ENCODE peak calls at places on chromosomes 4 and X, in six cellular contexts. One of them, this sample, is unnamed.

GRCh38 chrX:153830632-153831434 is 489 bp upstream of the PDZD4 start:
- DNase-seq in NCI-H1105 treated with DMSO at 0.1 percent for 48 hours: peak
- DNase-seq in activated T-cell treated with anti-CD3 and anti-CD28 coated beads, Interleukin-2, amount 50 U/mL, for 72 hours: no peak
- DNase-seq in CD8-positive, alpha-beta memory T cell: no peak
- DNase-seq in stimulated activated CD8-positive, alpha-beta memory T cell treated with anti-CD3 and anti-CD28 coated beads, Interleukin-2, amount 100 ng/mL, for 1 hour: no peak
- DNase-seq in NCI-H146: no peak
- DNase-seq in this sample: no peak

GRCh38 chr4:3332498-3332897 is 39.7 kb downstream of the RGS12 start:
- DNase-seq in NCI-H1105 treated with DMSO at 0.1 percent for 48 hours: no peak
- DNase-seq in activated T-cell treated with anti-CD3 and anti-CD28 coated beads, Interleukin-2, amount 50 U/mL, for 72 hours: no peak
- DNase-seq in CD8-positive, alpha-beta memory T cell: no peak
- DNase-seq in stimulated activated CD8-positive, alpha-beta memory T cell treated with anti-CD3 and anti-CD28 coated beads, Interleukin-2, amount 100 ng/mL, for 1 hour: no peak
- DNase-seq in NCI-H146: no peak
- DNase-seq in this sample: no peak

GRCh38 chrX:54171527-54171926 is 11.5 kb downstream of the FAM120C start:
- DNase-seq in NCI-H1105 treated with DMSO at 0.1 percent for 48 hours: no peak
- DNase-seq in activated T-cell treated with anti-CD3 and anti-CD28 coated beads, Interleukin-2, amount 50 U/mL, for 72 hours: no peak
- DNase-seq in CD8-positive, alpha-beta memory T cell: no peak
- DNase-seq in stimulated activated CD8-positive, alpha-beta memory T cell treated with anti-CD3 and anti-CD28 coated beads, Interleukin-2, amount 100 ng/mL, for 1 hour: no peak
- DNase-seq in NCI-H146: no peak
- DNase-seq in this sample: no peak

GRCh38 chrX:141176586-141177451 is at the start of gene LDOC1:
- DNase-seq in NCI-H1105 treated with DMSO at 0.1 percent for 48 hours: peak
- DNase-seq in activated T-cell treated with anti-CD3 and anti-CD28 coated beads, Interleukin-2, amount 50 U/mL, for 72 hours: peak
- DNase-seq in CD8-positive, alpha-beta memory T cell: peak
- DNase-seq in stimulated activated CD8-positive, alpha-beta memory T cell treated with anti-CD3 and anti-CD28 coated beads, Interleukin-2, amount 100 ng/mL, for 1 hour: peak
- DNase-seq in NCI-H146: peak
- DNase-seq in this sample: peak

GRCh38 chr4:31580843-31581242 is 860.7 kb downstream of the PCDH7 start:
- DNase-seq in NCI-H1105 treated with DMSO at 0.1 percent for 48 hours: no peak
- DNase-seq in activated T-cell treated with anti-CD3 and anti-CD28 coated beads, Interleukin-2, amount 50 U/mL, for 72 hours: no peak
- DNase-seq in CD8-positive, alpha-beta memory T cell: no peak
- DNase-seq in stimulated activated CD8-positive, alpha-beta memory T cell treated with anti-CD3 and anti-CD28 coated beads, Interleukin-2, amount 100 ng/mL, for 1 hour: no peak
- DNase-seq in NCI-H146: no peak
- DNase-seq in this sample: no peak

GRCh38 chr4:108433832-108434231 is 186.5 kb upstream of the RPL34 start:
- DNase-seq in NCI-H1105 treated with DMSO at 0.1 percent for 48 hours: no peak
- DNase-seq in activated T-cell treated with anti-CD3 and anti-CD28 coated beads, Interleukin-2, amount 50 U/mL, for 72 hours: peak
- DNase-seq in CD8-positive, alpha-beta memory T cell: peak
- DNase-seq in stimulated activated CD8-positive, alpha-beta memory T cell treated with anti-CD3 and anti-CD28 coated beads, Interleukin-2, amount 100 ng/mL, for 1 hour: no peak
- DNase-seq in NCI-H146: no peak
- DNase-seq in this sample: no peak

GRCh38 chr4:38002451-38003071 is 42.4 kb downstream of the PTTG2 start:
- DNase-seq in NCI-H1105 treated with DMSO at 0.1 percent for 48 hours: no peak
- DNase-seq in activated T-cell treated with anti-CD3 and anti-CD28 coated beads, Interleukin-2, amount 50 U/mL, for 72 hours: no peak
- DNase-seq in CD8-positive, alpha-beta memory T cell: no peak
- DNase-seq in stimulated activated CD8-positive, alpha-beta memory T cell treated with anti-CD3 and anti-CD28 coated beads, Interleukin-2, amount 100 ng/mL, for 1 hour: no peak
- DNase-seq in NCI-H146: no peak
- DNase-seq in this sample: no peak

GRCh38 chr4:124203613-124204284 is 508.8 kb downstream of the ANKRD50 start:
- DNase-seq in NCI-H1105 treated with DMSO at 0.1 percent for 48 hours: no peak
- DNase-seq in activated T-cell treated with anti-CD3 and anti-CD28 coated beads, Interleukin-2, amount 50 U/mL, for 72 hours: no peak
- DNase-seq in CD8-positive, alpha-beta memory T cell: no peak
- DNase-seq in stimulated activated CD8-positive, alpha-beta memory T cell treated with anti-CD3 and anti-CD28 coated beads, Interleukin-2, amount 100 ng/mL, for 1 hour: no peak
- DNase-seq in NCI-H146: no peak
- DNase-seq in this sample: no peak

GRCh38 chrX:34382416-34382815 is 250.3 kb upstream of the FAM47A start:
- DNase-seq in NCI-H1105 treated with DMSO at 0.1 percent for 48 hours: no peak
- DNase-seq in activated T-cell treated with anti-CD3 and anti-CD28 coated beads, Interleukin-2, amount 50 U/mL, for 72 hours: no peak
- DNase-seq in CD8-positive, alpha-beta memory T cell: no peak
- DNase-seq in stimulated activated CD8-positive, alpha-beta memory T cell treated with anti-CD3 and anti-CD28 coated beads, Interleukin-2, amount 100 ng/mL, for 1 hour: no peak
- DNase-seq in NCI-H146: no peak
- DNase-seq in this sample: no peak

GRCh38 chr4:106618920-106619319 is 250.3 kb upstream of the GIMD1 start:
- DNase-seq in NCI-H1105 treated with DMSO at 0.1 percent for 48 hours: no peak
- DNase-seq in activated T-cell treated with anti-CD3 and anti-CD28 coated beads, Interleukin-2, amount 50 U/mL, for 72 hours: no peak
- DNase-seq in CD8-positive, alpha-beta memory T cell: no peak
- DNase-seq in stimulated activated CD8-positive, alpha-beta memory T cell treated with anti-CD3 and anti-CD28 coated beads, Interleukin-2, amount 100 ng/mL, for 1 hour: no peak
- DNase-seq in NCI-H146: no peak
- DNase-seq in this sample: no peak

GRCh38 chr4:67549123-67549522 is 3.8 kb upstream of the CENPC start:
- DNase-seq in NCI-H1105 treated with DMSO at 0.1 percent for 48 hours: peak
- DNase-seq in activated T-cell treated with anti-CD3 and anti-CD28 coated beads, Interleukin-2, amount 50 U/mL, for 72 hours: no peak
- DNase-seq in CD8-positive, alpha-beta memory T cell: peak
- DNase-seq in stimulated activated CD8-positive, alpha-beta memory T cell treated with anti-CD3 and anti-CD28 coated beads, Interleukin-2, amount 100 ng/mL, for 1 hour: no peak
- DNase-seq in NCI-H146: peak
- DNase-seq in this sample: no peak

GRCh38 chr4:177485528-177485927 is 43.3 kb upstream of the AGA start:
- DNase-seq in NCI-H1105 treated with DMSO at 0.1 percent for 48 hours: no peak
- DNase-seq in activated T-cell treated with anti-CD3 and anti-CD28 coated beads, Interleukin-2, amount 50 U/mL, for 72 hours: no peak
- DNase-seq in CD8-positive, alpha-beta memory T cell: no peak
- DNase-seq in stimulated activated CD8-positive, alpha-beta memory T cell treated with anti-CD3 and anti-CD28 coated beads, Interleukin-2, amount 100 ng/mL, for 1 hour: no peak
- DNase-seq in NCI-H146: no peak
- DNase-seq in this sample: no peak

GRCh38 chr4:683982-684571 is 4.9 kb downstream of the SLC49A3 start:
- DNase-seq in NCI-H1105 treated with DMSO at 0.1 percent for 48 hours: no peak
- DNase-seq in activated T-cell treated with anti-CD3 and anti-CD28 coated beads, Interleukin-2, amount 50 U/mL, for 72 hours: peak
- DNase-seq in CD8-positive, alpha-beta memory T cell: peak
- DNase-seq in stimulated activated CD8-positive, alpha-beta memory T cell treated with anti-CD3 and anti-CD28 coated beads, Interleukin-2, amount 100 ng/mL, for 1 hour: no peak
- DNase-seq in NCI-H146: peak
- DNase-seq in this sample: peak

GRCh38 chr4:107098403-107098802 is 62.3 kb upstream of the DKK2 start:
- DNase-seq in NCI-H1105 treated with DMSO at 0.1 percent for 48 hours: peak
- DNase-seq in activated T-cell treated with anti-CD3 and anti-CD28 coated beads, Interleukin-2, amount 50 U/mL, for 72 hours: no peak
- DNase-seq in CD8-positive, alpha-beta memory T cell: no peak
- DNase-seq in stimulated activated CD8-positive, alpha-beta memory T cell treated with anti-CD3 and anti-CD28 coated beads, Interleukin-2, amount 100 ng/mL, for 1 hour: no peak
- DNase-seq in NCI-H146: no peak
- DNase-seq in this sample: no peak

GRCh38 chr4:1207603-1208265 is 35.4 kb upstream of the SPON2 start:
- DNase-seq in NCI-H1105 treated with DMSO at 0.1 percent for 48 hours: no peak
- DNase-seq in activated T-cell treated with anti-CD3 and anti-CD28 coated beads, Interleukin-2, amount 50 U/mL, for 72 hours: no peak
- DNase-seq in CD8-positive, alpha-beta memory T cell: no peak
- DNase-seq in stimulated activated CD8-positive, alpha-beta memory T cell treated with anti-CD3 and anti-CD28 coated beads, Interleukin-2, amount 100 ng/mL, for 1 hour: no peak
- DNase-seq in NCI-H146: no peak
- DNase-seq in this sample: peak

GRCh38 chr4:17055788-17056187 is 157.3 kb upstream of the LDB2 start:
- DNase-seq in NCI-H1105 treated with DMSO at 0.1 percent for 48 hours: no peak
- DNase-seq in activated T-cell treated with anti-CD3 and anti-CD28 coated beads, Interleukin-2, amount 50 U/mL, for 72 hours: no peak
- DNase-seq in CD8-positive, alpha-beta memory T cell: no peak
- DNase-seq in stimulated activated CD8-positive, alpha-beta memory T cell treated with anti-CD3 and anti-CD28 coated beads, Interleukin-2, amount 100 ng/mL, for 1 hour: no peak
- DNase-seq in NCI-H146: no peak
- DNase-seq in this sample: no peak

GRCh38 chrX:31397119-31397518 is 325.3 kb upstream of the FTHL17 start:
- DNase-seq in NCI-H1105 treated with DMSO at 0.1 percent for 48 hours: no peak
- DNase-seq in activated T-cell treated with anti-CD3 and anti-CD28 coated beads, Interleukin-2, amount 50 U/mL, for 72 hours: no peak
- DNase-seq in CD8-positive, alpha-beta memory T cell: no peak
- DNase-seq in stimulated activated CD8-positive, alpha-beta memory T cell treated with anti-CD3 and anti-CD28 coated beads, Interleukin-2, amount 100 ng/mL, for 1 hour: no peak
- DNase-seq in NCI-H146: no peak
- DNase-seq in this sample: no peak

GRCh38 chrX:30906726-30907125 is 17.7 kb upstream of the TAB3 start:
- DNase-seq in NCI-H1105 treated with DMSO at 0.1 percent for 48 hours: no peak
- DNase-seq in activated T-cell treated with anti-CD3 and anti-CD28 coated beads, Interleukin-2, amount 50 U/mL, for 72 hours: no peak
- DNase-seq in CD8-positive, alpha-beta memory T cell: no peak
- DNase-seq in stimulated activated CD8-positive, alpha-beta memory T cell treated with anti-CD3 and anti-CD28 coated beads, Interleukin-2, amount 100 ng/mL, for 1 hour: no peak
- DNase-seq in NCI-H146: no peak
- DNase-seq in this sample: no peak

GRCh38 chr4:90127706-90128345 is 632 bp downstream of the CCSER1 start:
- DNase-seq in NCI-H1105 treated with DMSO at 0.1 percent for 48 hours: no peak
- DNase-seq in activated T-cell treated with anti-CD3 and anti-CD28 coated beads, Interleukin-2, amount 50 U/mL, for 72 hours: no peak
- DNase-seq in CD8-positive, alpha-beta memory T cell: no peak
- DNase-seq in stimulated activated CD8-positive, alpha-beta memory T cell treated with anti-CD3 and anti-CD28 coated beads, Interleukin-2, amount 100 ng/mL, for 1 hour: no peak
- DNase-seq in NCI-H146: peak
- DNase-seq in this sample: peak

GRCh38 chrX:99750721-99751120 is 659.4 kb downstream of the PCDH19 start:
- DNase-seq in NCI-H1105 treated with DMSO at 0.1 percent for 48 hours: no peak
- DNase-seq in activated T-cell treated with anti-CD3 and anti-CD28 coated beads, Interleukin-2, amount 50 U/mL, for 72 hours: no peak
- DNase-seq in CD8-positive, alpha-beta memory T cell: no peak
- DNase-seq in stimulated activated CD8-positive, alpha-beta memory T cell treated with anti-CD3 and anti-CD28 coated beads, Interleukin-2, amount 100 ng/mL, for 1 hour: no peak
- DNase-seq in NCI-H146: no peak
- DNase-seq in this sample: no peak

GRCh38 chr4:188550296-188550695 is 411.1 kb downstream of the TRIML1 start:
- DNase-seq in NCI-H1105 treated with DMSO at 0.1 percent for 48 hours: no peak
- DNase-seq in activated T-cell treated with anti-CD3 and anti-CD28 coated beads, Interleukin-2, amount 50 U/mL, for 72 hours: no peak
- DNase-seq in CD8-positive, alpha-beta memory T cell: no peak
- DNase-seq in stimulated activated CD8-positive, alpha-beta memory T cell treated with anti-CD3 and anti-CD28 coated beads, Interleukin-2, amount 100 ng/mL, for 1 hour: no peak
- DNase-seq in NCI-H146: no peak
- DNase-seq in this sample: no peak

GRCh38 chrX:73840120-73840924 is 277.3 kb downstream of the CHIC1 start:
- DNase-seq in NCI-H1105 treated with DMSO at 0.1 percent for 48 hours: no peak
- DNase-seq in activated T-cell treated with anti-CD3 and anti-CD28 coated beads, Interleukin-2, amount 50 U/mL, for 72 hours: no peak
- DNase-seq in CD8-positive, alpha-beta memory T cell: no peak
- DNase-seq in stimulated activated CD8-positive, alpha-beta memory T cell treated with anti-CD3 and anti-CD28 coated beads, Interleukin-2, amount 100 ng/mL, for 1 hour: no peak
- DNase-seq in NCI-H146: no peak
- DNase-seq in this sample: no peak

GRCh38 chrX:136214551-136214950 is 36.6 kb downstream of the MAP7D3 start:
- DNase-seq in NCI-H1105 treated with DMSO at 0.1 percent for 48 hours: no peak
- DNase-seq in activated T-cell treated with anti-CD3 and anti-CD28 coated beads, Interleukin-2, amount 50 U/mL, for 72 hours: no peak
- DNase-seq in CD8-positive, alpha-beta memory T cell: no peak
- DNase-seq in stimulated activated CD8-positive, alpha-beta memory T cell treated with anti-CD3 and anti-CD28 coated beads, Interleukin-2, amount 100 ng/mL, for 1 hour: no peak
- DNase-seq in NCI-H146: no peak
- DNase-seq in this sample: no peak

GRCh38 chr4:600850-601515 is 24.4 kb upstream of the PDE6B start:
- DNase-seq in NCI-H1105 treated with DMSO at 0.1 percent for 48 hours: no peak
- DNase-seq in activated T-cell treated with anti-CD3 and anti-CD28 coated beads, Interleukin-2, amount 50 U/mL, for 72 hours: peak
- DNase-seq in CD8-positive, alpha-beta memory T cell: no peak
- DNase-seq in stimulated activated CD8-positive, alpha-beta memory T cell treated with anti-CD3 and anti-CD28 coated beads, Interleukin-2, amount 100 ng/mL, for 1 hour: no peak
- DNase-seq in NCI-H146: no peak
- DNase-seq in this sample: no peak

GRCh38 chr4:151921811-151922210 is 161.0 kb upstream of the GATB start:
- DNase-seq in NCI-H1105 treated with DMSO at 0.1 percent for 48 hours: no peak
- DNase-seq in activated T-cell treated with anti-CD3 and anti-CD28 coated beads, Interleukin-2, amount 50 U/mL, for 72 hours: no peak
- DNase-seq in CD8-positive, alpha-beta memory T cell: no peak
- DNase-seq in stimulated activated CD8-positive, alpha-beta memory T cell treated with anti-CD3 and anti-CD28 coated beads, Interleukin-2, amount 100 ng/mL, for 1 hour: no peak
- DNase-seq in NCI-H146: no peak
- DNase-seq in this sample: no peak

GRCh38 chrX:13662537-13662841 is 9.5 kb downstream of the TCEANC start:
- DNase-seq in NCI-H1105 treated with DMSO at 0.1 percent for 48 hours: no peak
- DNase-seq in activated T-cell treated with anti-CD3 and anti-CD28 coated beads, Interleukin-2, amount 50 U/mL, for 72 hours: no peak
- DNase-seq in CD8-positive, alpha-beta memory T cell: no peak
- DNase-seq in stimulated activated CD8-positive, alpha-beta memory T cell treated with anti-CD3 and anti-CD28 coated beads, Interleukin-2, amount 100 ng/mL, for 1 hour: no peak
- DNase-seq in NCI-H146: no peak
- DNase-seq in this sample: no peak

GRCh38 chr4:54737421-54737820 is 79.7 kb downstream of the KIT start:
- DNase-seq in NCI-H1105 treated with DMSO at 0.1 percent for 48 hours: no peak
- DNase-seq in activated T-cell treated with anti-CD3 and anti-CD28 coated beads, Interleukin-2, amount 50 U/mL, for 72 hours: no peak
- DNase-seq in CD8-positive, alpha-beta memory T cell: no peak
- DNase-seq in stimulated activated CD8-positive, alpha-beta memory T cell treated with anti-CD3 and anti-CD28 coated beads, Interleukin-2, amount 100 ng/mL, for 1 hour: no peak
- DNase-seq in NCI-H146: no peak
- DNase-seq in this sample: no peak

GRCh38 chr4:14566518-14566917 is 435.8 kb upstream of the CPEB2 start:
- DNase-seq in NCI-H1105 treated with DMSO at 0.1 percent for 48 hours: no peak
- DNase-seq in activated T-cell treated with anti-CD3 and anti-CD28 coated beads, Interleukin-2, amount 50 U/mL, for 72 hours: no peak
- DNase-seq in CD8-positive, alpha-beta memory T cell: no peak
- DNase-seq in stimulated activated CD8-positive, alpha-beta memory T cell treated with anti-CD3 and anti-CD28 coated beads, Interleukin-2, amount 100 ng/mL, for 1 hour: no peak
- DNase-seq in NCI-H146: no peak
- DNase-seq in this sample: no peak

GRCh38 chr4:76989391-76990061 is 40.0 kb downstream of the SEPTIN11 start:
- DNase-seq in NCI-H1105 treated with DMSO at 0.1 percent for 48 hours: no peak
- DNase-seq in activated T-cell treated with anti-CD3 and anti-CD28 coated beads, Interleukin-2, amount 50 U/mL, for 72 hours: peak
- DNase-seq in CD8-positive, alpha-beta memory T cell: peak
- DNase-seq in stimulated activated CD8-positive, alpha-beta memory T cell treated with anti-CD3 and anti-CD28 coated beads, Interleukin-2, amount 100 ng/mL, for 1 hour: peak
- DNase-seq in NCI-H146: no peak
- DNase-seq in this sample: no peak

GRCh38 chr4:186116698-186117097 is 12.2 kb downstream of the FAM149A start:
- DNase-seq in NCI-H1105 treated with DMSO at 0.1 percent for 48 hours: no peak
- DNase-seq in activated T-cell treated with anti-CD3 and anti-CD28 coated beads, Interleukin-2, amount 50 U/mL, for 72 hours: no peak
- DNase-seq in CD8-positive, alpha-beta memory T cell: no peak
- DNase-seq in stimulated activated CD8-positive, alpha-beta memory T cell treated with anti-CD3 and anti-CD28 coated beads, Interleukin-2, amount 100 ng/mL, for 1 hour: no peak
- DNase-seq in NCI-H146: no peak
- DNase-seq in this sample: no peak

GRCh38 chrX:53684415-53685192 is 1.9 kb downstream of the HUWE1 start:
- DNase-seq in NCI-H1105 treated with DMSO at 0.1 percent for 48 hours: peak
- DNase-seq in activated T-cell treated with anti-CD3 and anti-CD28 coated beads, Interleukin-2, amount 50 U/mL, for 72 hours: no peak
- DNase-seq in CD8-positive, alpha-beta memory T cell: no peak
- DNase-seq in stimulated activated CD8-positive, alpha-beta memory T cell treated with anti-CD3 and anti-CD28 coated beads, Interleukin-2, amount 100 ng/mL, for 1 hour: no peak
- DNase-seq in NCI-H146: peak
- DNase-seq in this sample: no peak

GRCh38 chrX:114152130-114152529 is 431.8 kb upstream of the HTR2C start:
- DNase-seq in NCI-H1105 treated with DMSO at 0.1 percent for 48 hours: no peak
- DNase-seq in activated T-cell treated with anti-CD3 and anti-CD28 coated beads, Interleukin-2, amount 50 U/mL, for 72 hours: no peak
- DNase-seq in CD8-positive, alpha-beta memory T cell: no peak
- DNase-seq in stimulated activated CD8-positive, alpha-beta memory T cell treated with anti-CD3 and anti-CD28 coated beads, Interleukin-2, amount 100 ng/mL, for 1 hour: no peak
- DNase-seq in NCI-H146: no peak
- DNase-seq in this sample: no peak

GRCh38 chr4:17066241-17066640 is 167.8 kb upstream of the LDB2 start:
- DNase-seq in NCI-H1105 treated with DMSO at 0.1 percent for 48 hours: no peak
- DNase-seq in activated T-cell treated with anti-CD3 and anti-CD28 coated beads, Interleukin-2, amount 50 U/mL, for 72 hours: no peak
- DNase-seq in CD8-positive, alpha-beta memory T cell: no peak
- DNase-seq in stimulated activated CD8-positive, alpha-beta memory T cell treated with anti-CD3 and anti-CD28 coated beads, Interleukin-2, amount 100 ng/mL, for 1 hour: no peak
- DNase-seq in NCI-H146: no peak
- DNase-seq in this sample: no peak

GRCh38 chr4:20416800-20417199 is 165.1 kb downstream of the SLIT2 start:
- DNase-seq in NCI-H1105 treated with DMSO at 0.1 percent for 48 hours: no peak
- DNase-seq in activated T-cell treated with anti-CD3 and anti-CD28 coated beads, Interleukin-2, amount 50 U/mL, for 72 hours: no peak
- DNase-seq in CD8-positive, alpha-beta memory T cell: no peak
- DNase-seq in stimulated activated CD8-positive, alpha-beta memory T cell treated with anti-CD3 and anti-CD28 coated beads, Interleukin-2, amount 100 ng/mL, for 1 hour: no peak
- DNase-seq in NCI-H146: no peak
- DNase-seq in this sample: no peak

GRCh38 chrX:120457766-120458180 is 11.3 kb downstream of the LAMP2 start:
- DNase-seq in NCI-H1105 treated with DMSO at 0.1 percent for 48 hours: no peak
- DNase-seq in activated T-cell treated with anti-CD3 and anti-CD28 coated beads, Interleukin-2, amount 50 U/mL, for 72 hours: peak
- DNase-seq in CD8-positive, alpha-beta memory T cell: no peak
- DNase-seq in stimulated activated CD8-positive, alpha-beta memory T cell treated with anti-CD3 and anti-CD28 coated beads, Interleukin-2, amount 100 ng/mL, for 1 hour: no peak
- DNase-seq in NCI-H146: no peak
- DNase-seq in this sample: no peak

GRCh38 chr4:86218721-86219481 is 141.0 kb downstream of the MAPK10 start:
- DNase-seq in NCI-H1105 treated with DMSO at 0.1 percent for 48 hours: peak
- DNase-seq in activated T-cell treated with anti-CD3 and anti-CD28 coated beads, Interleukin-2, amount 50 U/mL, for 72 hours: no peak
- DNase-seq in CD8-positive, alpha-beta memory T cell: no peak
- DNase-seq in stimulated activated CD8-positive, alpha-beta memory T cell treated with anti-CD3 and anti-CD28 coated beads, Interleukin-2, amount 100 ng/mL, for 1 hour: no peak
- DNase-seq in NCI-H146: no peak
- DNase-seq in this sample: no peak

GRCh38 chr4:101699441-101700117 is 91.0 kb upstream of the BANK1 start:
- DNase-seq in NCI-H1105 treated with DMSO at 0.1 percent for 48 hours: no peak
- DNase-seq in activated T-cell treated with anti-CD3 and anti-CD28 coated beads, Interleukin-2, amount 50 U/mL, for 72 hours: no peak
- DNase-seq in CD8-positive, alpha-beta memory T cell: no peak
- DNase-seq in stimulated activated CD8-positive, alpha-beta memory T cell treated with anti-CD3 and anti-CD28 coated beads, Interleukin-2, amount 100 ng/mL, for 1 hour: no peak
- DNase-seq in NCI-H146: no peak
- DNase-seq in this sample: no peak

GRCh38 chrX:31506360-31506759 is 434.5 kb upstream of the FTHL17 start:
- DNase-seq in NCI-H1105 treated with DMSO at 0.1 percent for 48 hours: no peak
- DNase-seq in activated T-cell treated with anti-CD3 and anti-CD28 coated beads, Interleukin-2, amount 50 U/mL, for 72 hours: no peak
- DNase-seq in CD8-positive, alpha-beta memory T cell: no peak
- DNase-seq in stimulated activated CD8-positive, alpha-beta memory T cell treated with anti-CD3 and anti-CD28 coated beads, Interleukin-2, amount 100 ng/mL, for 1 hour: no peak
- DNase-seq in NCI-H146: no peak
- DNase-seq in this sample: no peak

GRCh38 chr4:102778720-102779119 is 18.0 kb upstream of the MANBA start:
- DNase-seq in NCI-H1105 treated with DMSO at 0.1 percent for 48 hours: no peak
- DNase-seq in activated T-cell treated with anti-CD3 and anti-CD28 coated beads, Interleukin-2, amount 50 U/mL, for 72 hours: no peak
- DNase-seq in CD8-positive, alpha-beta memory T cell: no peak
- DNase-seq in stimulated activated CD8-positive, alpha-beta memory T cell treated with anti-CD3 and anti-CD28 coated beads, Interleukin-2, amount 100 ng/mL, for 1 hour: no peak
- DNase-seq in NCI-H146: no peak
- DNase-seq in this sample: no peak

This sample was measured in upper lobe of right lung.